ENCODE peak calls at places on chromosome 1, in six cellular contexts. One of them, this sample, is unnamed.

GRCh38 chr1:47436979-47437517 is 796 bp upstream of the FOXD2 start:
- DNase-seq in GM03348: peak
- DNase-seq in iris pigment epithelial cell: no peak
- DNase-seq in ovary: no peak
- DNase-seq in activated CD8-positive, alpha-beta memory T cell treated with anti-CD3 and anti-CD28 coated beads for 48 hours: no peak
- DNase-seq in substantia nigra: no peak
- DNase-seq in this sample: no peak

GRCh38 chr1:222712253-222713090 is at the start of the genes AIDA and BROX:
- DNase-seq in GM03348: peak
- DNase-seq in iris pigment epithelial cell: peak
- DNase-seq in ovary: peak
- DNase-seq in activated CD8-positive, alpha-beta memory T cell treated with anti-CD3 and anti-CD28 coated beads for 48 hours: peak
- DNase-seq in substantia nigra: peak
- DNase-seq in this sample: peak

GRCh38 chr1:55285849-55286248 is 70.7 kb upstream of the USP24 start:
- DNase-seq in GM03348: no peak
- DNase-seq in iris pigment epithelial cell: no peak
- DNase-seq in ovary: no peak
- DNase-seq in activated CD8-positive, alpha-beta memory T cell treated with anti-CD3 and anti-CD28 coated beads for 48 hours: no peak
- DNase-seq in substantia nigra: no peak
- DNase-seq in this sample: no peak

GRCh38 chr1:153353226-153353947 is 4.3 kb upstream of the S100A9 start:
- DNase-seq in GM03348: no peak
- DNase-seq in iris pigment epithelial cell: peak
- DNase-seq in ovary: no peak
- DNase-seq in activated CD8-positive, alpha-beta memory T cell treated with anti-CD3 and anti-CD28 coated beads for 48 hours: no peak
- DNase-seq in substantia nigra: no peak
- DNase-seq in this sample: peak

GRCh38 chr1:186958520-186958919 is 129.8 kb downstream of the PLA2G4A start:
- DNase-seq in GM03348: no peak
- DNase-seq in iris pigment epithelial cell: peak
- DNase-seq in ovary: no peak
- DNase-seq in activated CD8-positive, alpha-beta memory T cell treated with anti-CD3 and anti-CD28 coated beads for 48 hours: no peak
- DNase-seq in substantia nigra: no peak
- DNase-seq in this sample: no peak

GRCh38 chr1:20660363-20661234 is 570 bp downstream of the DDOST start:
- DNase-seq in GM03348: no peak
- DNase-seq in iris pigment epithelial cell: peak
- DNase-seq in ovary: no peak
- DNase-seq in activated CD8-positive, alpha-beta memory T cell treated with anti-CD3 and anti-CD28 coated beads for 48 hours: no peak
- DNase-seq in substantia nigra: peak
- DNase-seq in this sample: no peak

GRCh38 chr1:209246660-209247059 is 336.9 kb upstream of the CAMK1G start:
- DNase-seq in GM03348: peak
- DNase-seq in iris pigment epithelial cell: peak
- DNase-seq in ovary: no peak
- DNase-seq in activated CD8-positive, alpha-beta memory T cell treated with anti-CD3 and anti-CD28 coated beads for 48 hours: no peak
- DNase-seq in substantia nigra: no peak
- DNase-seq in this sample: no peak

GRCh38 chr1:159854101-159854692 is 8.3 kb downstream of the VSIG8 start:
- DNase-seq in GM03348: peak
- DNase-seq in iris pigment epithelial cell: peak
- DNase-seq in ovary: peak
- DNase-seq in activated CD8-positive, alpha-beta memory T cell treated with anti-CD3 and anti-CD28 coated beads for 48 hours: no peak
- DNase-seq in substantia nigra: peak
- DNase-seq in this sample: peak

GRCh38 chr1:239858058-239858457 is 233.6 kb upstream of the FMN2 start:
- DNase-seq in GM03348: no peak
- DNase-seq in iris pigment epithelial cell: peak
- DNase-seq in ovary: no peak
- DNase-seq in activated CD8-positive, alpha-beta memory T cell treated with anti-CD3 and anti-CD28 coated beads for 48 hours: no peak
- DNase-seq in substantia nigra: no peak
- DNase-seq in this sample: no peak

GRCh38 chr1:154840557-154841176 is 29.4 kb downstream of the KCNN3 start:
- DNase-seq in GM03348: peak
- DNase-seq in iris pigment epithelial cell: peak
- DNase-seq in ovary: no peak
- DNase-seq in activated CD8-positive, alpha-beta memory T cell treated with anti-CD3 and anti-CD28 coated beads for 48 hours: no peak
- DNase-seq in substantia nigra: no peak
- DNase-seq in this sample: no peak

GRCh38 chr1:88800382-88801051 is 90.8 kb downstream of the GTF2B start:
- DNase-seq in GM03348: peak
- DNase-seq in iris pigment epithelial cell: peak
- DNase-seq in ovary: no peak
- DNase-seq in activated CD8-positive, alpha-beta memory T cell treated with anti-CD3 and anti-CD28 coated beads for 48 hours: no peak
- DNase-seq in substantia nigra: no peak
- DNase-seq in this sample: no peak

GRCh38 chr1:30083800-30084464 is 639.5 kb downstream of the MATN1 start:
- DNase-seq in GM03348: peak
- DNase-seq in iris pigment epithelial cell: peak
- DNase-seq in ovary: no peak
- DNase-seq in activated CD8-positive, alpha-beta memory T cell treated with anti-CD3 and anti-CD28 coated beads for 48 hours: no peak
- DNase-seq in substantia nigra: no peak
- DNase-seq in this sample: no peak

GRCh38 chr1:11648732-11649158 is 5.5 kb downstream of the FBXO2 start:
- DNase-seq in GM03348: peak
- DNase-seq in iris pigment epithelial cell: no peak
- DNase-seq in ovary: no peak
- DNase-seq in activated CD8-positive, alpha-beta memory T cell treated with anti-CD3 and anti-CD28 coated beads for 48 hours: no peak
- DNase-seq in substantia nigra: peak
- DNase-seq in this sample: no peak

GRCh38 chr1:217622042-217622441 is 8.8 kb downstream of the GPATCH2 start:
- DNase-seq in GM03348: no peak
- DNase-seq in iris pigment epithelial cell: no peak
- DNase-seq in ovary: no peak
- DNase-seq in activated CD8-positive, alpha-beta memory T cell treated with anti-CD3 and anti-CD28 coated beads for 48 hours: no peak
- DNase-seq in substantia nigra: no peak
- DNase-seq in this sample: no peak

GRCh38 chr1:5348732-5349465 is 643.3 kb downstream of the NPHP4 start:
- DNase-seq in GM03348: no peak
- DNase-seq in iris pigment epithelial cell: no peak
- DNase-seq in ovary: no peak
- DNase-seq in activated CD8-positive, alpha-beta memory T cell treated with anti-CD3 and anti-CD28 coated beads for 48 hours: no peak
- DNase-seq in substantia nigra: no peak
- DNase-seq in this sample: no peak

GRCh38 chr1:38173157-38173831 is 126.7 kb upstream of the POU3F1 start:
- DNase-seq in GM03348: no peak
- DNase-seq in iris pigment epithelial cell: no peak
- DNase-seq in ovary: no peak
- DNase-seq in activated CD8-positive, alpha-beta memory T cell treated with anti-CD3 and anti-CD28 coated beads for 48 hours: no peak
- DNase-seq in substantia nigra: no peak
- DNase-seq in this sample: no peak

GRCh38 chr1:218674280-218674773 is 329.2 kb downstream of the TGFB2 start:
- DNase-seq in GM03348: peak
- DNase-seq in iris pigment epithelial cell: peak
- DNase-seq in ovary: peak
- DNase-seq in activated CD8-positive, alpha-beta memory T cell treated with anti-CD3 and anti-CD28 coated beads for 48 hours: no peak
- DNase-seq in substantia nigra: no peak
- DNase-seq in this sample: peak

GRCh38 chr1:220680085-220680687 is 10.0 kb upstream of the C1orf115 start:
- DNase-seq in GM03348: peak
- DNase-seq in iris pigment epithelial cell: peak
- DNase-seq in ovary: no peak
- DNase-seq in activated CD8-positive, alpha-beta memory T cell treated with anti-CD3 and anti-CD28 coated beads for 48 hours: no peak
- DNase-seq in substantia nigra: no peak
- DNase-seq in this sample: no peak

GRCh38 chr1:3799976-3800685 is 3.8 kb upstream of the LRRC47 start:
- DNase-seq in GM03348: no peak
- DNase-seq in iris pigment epithelial cell: no peak
- DNase-seq in ovary: no peak
- DNase-seq in activated CD8-positive, alpha-beta memory T cell treated with anti-CD3 and anti-CD28 coated beads for 48 hours: no peak
- DNase-seq in substantia nigra: no peak
- DNase-seq in this sample: no peak

GRCh38 chr1:185670187-185670627 is 64.0 kb upstream of the HMCN1 start:
- DNase-seq in GM03348: peak
- DNase-seq in iris pigment epithelial cell: peak
- DNase-seq in ovary: peak
- DNase-seq in activated CD8-positive, alpha-beta memory T cell treated with anti-CD3 and anti-CD28 coated beads for 48 hours: no peak
- DNase-seq in substantia nigra: no peak
- DNase-seq in this sample: peak

GRCh38 chr1:41764608-41765007 is 154.1 kb downstream of the HIVEP3 start:
- DNase-seq in GM03348: no peak
- DNase-seq in iris pigment epithelial cell: no peak
- DNase-seq in ovary: no peak
- DNase-seq in activated CD8-positive, alpha-beta memory T cell treated with anti-CD3 and anti-CD28 coated beads for 48 hours: no peak
- DNase-seq in substantia nigra: no peak
- DNase-seq in this sample: no peak

GRCh38 chr1:119000371-119001180 is 12.4 kb upstream of the TBX15 start:
- DNase-seq in GM03348: peak
- DNase-seq in iris pigment epithelial cell: no peak
- DNase-seq in ovary: no peak
- DNase-seq in activated CD8-positive, alpha-beta memory T cell treated with anti-CD3 and anti-CD28 coated beads for 48 hours: no peak
- DNase-seq in substantia nigra: no peak
- DNase-seq in this sample: no peak

GRCh38 chr1:227733751-227734545 is 1.2 kb downstream of the JMJD4 start:
- DNase-seq in GM03348: no peak
- DNase-seq in iris pigment epithelial cell: no peak
- DNase-seq in ovary: peak
- DNase-seq in activated CD8-positive, alpha-beta memory T cell treated with anti-CD3 and anti-CD28 coated beads for 48 hours: no peak
- DNase-seq in substantia nigra: no peak
- DNase-seq in this sample: no peak

GRCh38 chr1:201598973-201599372 is 60.0 kb downstream of the NAV1 start:
- DNase-seq in GM03348: no peak
- DNase-seq in iris pigment epithelial cell: no peak
- DNase-seq in ovary: no peak
- DNase-seq in activated CD8-positive, alpha-beta memory T cell treated with anti-CD3 and anti-CD28 coated beads for 48 hours: no peak
- DNase-seq in substantia nigra: no peak
- DNase-seq in this sample: no peak

GRCh38 chr1:108703939-108704338 is 8.8 kb upstream of the FNDC7 start:
- DNase-seq in GM03348: no peak
- DNase-seq in iris pigment epithelial cell: peak
- DNase-seq in ovary: no peak
- DNase-seq in activated CD8-positive, alpha-beta memory T cell treated with anti-CD3 and anti-CD28 coated beads for 48 hours: no peak
- DNase-seq in substantia nigra: no peak
- DNase-seq in this sample: no peak

GRCh38 chr1:208228550-208228949 is 15.6 kb downstream of the PLXNA2 start:
- DNase-seq in GM03348: no peak
- DNase-seq in iris pigment epithelial cell: no peak
- DNase-seq in ovary: no peak
- DNase-seq in activated CD8-positive, alpha-beta memory T cell treated with anti-CD3 and anti-CD28 coated beads for 48 hours: no peak
- DNase-seq in substantia nigra: no peak
- DNase-seq in this sample: no peak

GRCh38 chr1:207890136-207890738 is 20.7 kb downstream of the CD34 start:
- DNase-seq in GM03348: peak
- DNase-seq in iris pigment epithelial cell: peak
- DNase-seq in ovary: peak
- DNase-seq in activated CD8-positive, alpha-beta memory T cell treated with anti-CD3 and anti-CD28 coated beads for 48 hours: no peak
- DNase-seq in substantia nigra: no peak
- DNase-seq in this sample: no peak

GRCh38 chr1:226250511-226250910 is 27.0 kb downstream of the MIXL1 start:
- DNase-seq in GM03348: no peak
- DNase-seq in iris pigment epithelial cell: no peak
- DNase-seq in ovary: no peak
- DNase-seq in activated CD8-positive, alpha-beta memory T cell treated with anti-CD3 and anti-CD28 coated beads for 48 hours: no peak
- DNase-seq in substantia nigra: no peak
- DNase-seq in this sample: no peak